ENCODE peak calls at places on chromosome 3, in nine cellular contexts. Z is endodermal cell, W is PC-3, C is pancreas, F is WERI-Rb-1, M is stomach, X is uterus, B is bronchial epithelial cell, T is tibial nerve. E is an unnamed sample. For H3K36me3, the result is how much of the 10 kb centered on the place peaks cover.

GRCh38 chr3:185701891-185702563 is 115.9 kb downstream of the SENP2 start:
- DNase-seq in C (no peak), Z (no peak), T (no peak), F (peak), B (no peak), X (no peak), M (no peak), W (no peak), E (no peak)

GRCh38 chr3:30747771-30748281 is 141.4 kb downstream of the TGFBR2 start:
- DNase-seq in B (peak), C (no peak), Z (no peak), T (no peak), X (no peak), W (peak), M (no peak), F (no peak), E (peak)

GRCh38 chr3:27220166-27220565 is 149.0 kb downstream of the NEK10 start:
- DNase-seq in Z (no peak), X (no peak), B (no peak), W (no peak), C (no peak), M (no peak), T (no peak), F (no peak), E (no peak)

GRCh38 chr3:24522155-24522579 is 27.5 kb upstream of the THRB start:
- DNase-seq in T (no peak), C (no peak), X (no peak), M (no peak), F (peak), B (no peak), Z (peak), W (no peak), E (no peak)

GRCh38 chr3:13352621-13353131 is 67.4 kb downstream of the NUP210 start:
- DNase-seq in X (no peak), T (no peak), W (peak), F (no peak), B (peak), Z (no peak), M (no peak), C (no peak), E (peak)

GRCh38 chr3:178434206-178434805 is 101.9 kb upstream of the KCNMB2 start:
- DNase-seq in X (no peak), W (peak), B (no peak), M (no peak), F (no peak), C (no peak), Z (no peak), T (no peak), E (no peak)

GRCh38 chr3:33883538-33884203 is 85.2 kb downstream of the PDCD6IP start:
- DNase-seq in X (no peak), T (no peak), C (no peak), W (peak), F (peak), Z (peak), B (peak), M (no peak), E (peak)

GRCh38 chr3:11591401-11592266 is 52.1 kb downstream of the VGLL4 start:
- DNase-seq in Z (peak), M (peak), X (peak), T (peak), C (peak), B (peak), W (peak), F (no peak), E (peak)

GRCh38 chr3:33544126-33544525 is 103.9 kb upstream of the UBP1 start:
- DNase-seq in Z (no peak), T (no peak), X (no peak), F (no peak), W (no peak), B (no peak), C (no peak), M (no peak), E (no peak)

GRCh38 chr3:50010959-50011358 is 71.0 kb downstream of the RBM6 start:
- DNase-seq in X (no peak), C (no peak), W (peak), M (no peak), Z (no peak), T (no peak), B (peak), F (no peak), E (no peak)

GRCh38 chr3:127459891-127460290 is 130.6 kb downstream of the TPRA1 start:
- DNase-seq in M (no peak), T (no peak), C (no peak), X (no peak), B (no peak), F (no peak), Z (no peak), W (no peak), E (no peak)

GRCh38 chr3:50208677-50209344 is 3.7 kb downstream of the SLC38A3 start:
- DNase-seq in W (no peak), B (no peak), Z (no peak), M (no peak), X (no peak), F (peak), C (no peak), T (no peak), E (no peak)

GRCh38 chr3:43247556-43248186 is 38.7 kb upstream of the SNRK start:
- DNase-seq in M (no peak), F (no peak), T (no peak), Z (no peak), B (no peak), C (no peak), W (no peak), X (no peak), E (no peak)

GRCh38 chr3:42685891-42686820 is 819 bp downstream of the KLHL40 start:
- DNase-seq in W (no peak), X (no peak), C (no peak), B (no peak), T (no peak), Z (no peak), M (no peak), F (peak), E (no peak)

GRCh38 chr3:111285691-111286090 is 214.1 kb downstream of the NECTIN3 start:
- DNase-seq in T (no peak), W (no peak), F (no peak), B (no peak), Z (no peak), C (no peak), M (no peak), X (no peak), E (no peak)

GRCh38 chr3:123606527-123606926 is 21.7 kb upstream of the HACD2 start:
- DNase-seq in W (no peak), X (no peak), Z (no peak), B (no peak), F (no peak), T (no peak), C (no peak), M (no peak), E (no peak)

GRCh38 chr3:146589899-146590508 is 15.1 kb downstream of the PLSCR5 start:
- DNase-seq in X (no peak), C (peak), Z (no peak), F (peak), B (peak), W (peak), T (no peak), M (no peak), E (no peak)

GRCh38 chr3:44065741-44066140 is 175.9 kb upstream of the TOPAZ1 start:
- DNase-seq in F (no peak), C (no peak), X (no peak), M (no peak), W (no peak), Z (peak), B (no peak), T (no peak), E (no peak)

GRCh38 chr3:18245721-18246120 is 179.4 kb downstream of the SATB1 start:
- DNase-seq in B (no peak), C (no peak), Z (no peak), W (no peak), X (no peak), T (no peak), M (no peak), F (no peak), E (no peak)

GRCh38 chr3:52895416-52895815 is 1.9 kb downstream of the STIMATE start:
- DNase-seq in B (no peak), F (no peak), T (no peak), Z (no peak), W (no peak), M (no peak), C (no peak), X (no peak), E (no peak)

GRCh38 chr3:24343084-24343783 is 151.4 kb downstream of the THRB start:
- DNase-seq in C (no peak), F (no peak), X (no peak), Z (no peak), T (no peak), W (peak), B (peak), M (no peak), E (peak)

GRCh38 chr3:70738310-70738681 is 425.9 kb upstream of the MDFIC2 start:
- DNase-seq in C (no peak), B (no peak), W (peak), Z (no peak), X (no peak), T (no peak), M (no peak), F (no peak), E (no peak)

GRCh38 chr3:193190387-193190786 is 50.6 kb upstream of the PLAAT1 start:
- DNase-seq in X (no peak), F (peak), B (peak), C (peak), T (no peak), M (no peak), Z (peak), W (peak), E (no peak)

GRCh38 chr3:40387895-40388254 is 891 bp downstream of the ENTPD3 start:
- DNase-seq in X (no peak), Z (peak), B (no peak), F (no peak), C (peak), M (no peak), W (no peak), T (no peak), E (no peak)
- H3K4me3 ChIP-seq in X (no peak), Z (no peak), B (peak), F (no peak), C (peak), M (peak), W (peak), T (no peak), E (no peak)

DNA sequence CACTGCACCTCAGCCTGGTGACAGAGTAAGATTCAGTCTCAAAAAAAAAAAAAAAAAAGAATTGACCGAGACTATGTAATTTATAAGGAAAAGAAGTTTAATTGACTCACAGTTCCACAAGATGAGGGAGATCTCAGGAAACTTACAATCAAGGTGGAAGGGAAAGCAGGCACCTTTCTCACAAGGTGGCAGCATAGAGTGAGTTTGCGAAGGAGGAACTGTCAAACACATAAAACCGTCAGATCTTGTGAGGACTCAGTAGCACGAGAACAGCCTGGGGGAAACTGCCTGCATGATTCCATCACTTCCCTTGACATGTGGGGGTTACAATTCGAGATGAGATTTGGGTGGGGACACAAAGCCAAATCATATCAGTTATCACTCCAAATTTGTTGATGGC is 380.9 kb downstream of the EDEM1 start:
- DNase-seq in Z (peak), F (no peak), B (peak), T (no peak), X (no peak), W (peak), C (no peak), M (no peak), E (no peak)
- TF ChIP-seq CTCF in Z (peak), F (peak), B (no peak), T (peak), X (no peak), W (peak), C (no peak), M (no peak), E (peak)

DNA sequence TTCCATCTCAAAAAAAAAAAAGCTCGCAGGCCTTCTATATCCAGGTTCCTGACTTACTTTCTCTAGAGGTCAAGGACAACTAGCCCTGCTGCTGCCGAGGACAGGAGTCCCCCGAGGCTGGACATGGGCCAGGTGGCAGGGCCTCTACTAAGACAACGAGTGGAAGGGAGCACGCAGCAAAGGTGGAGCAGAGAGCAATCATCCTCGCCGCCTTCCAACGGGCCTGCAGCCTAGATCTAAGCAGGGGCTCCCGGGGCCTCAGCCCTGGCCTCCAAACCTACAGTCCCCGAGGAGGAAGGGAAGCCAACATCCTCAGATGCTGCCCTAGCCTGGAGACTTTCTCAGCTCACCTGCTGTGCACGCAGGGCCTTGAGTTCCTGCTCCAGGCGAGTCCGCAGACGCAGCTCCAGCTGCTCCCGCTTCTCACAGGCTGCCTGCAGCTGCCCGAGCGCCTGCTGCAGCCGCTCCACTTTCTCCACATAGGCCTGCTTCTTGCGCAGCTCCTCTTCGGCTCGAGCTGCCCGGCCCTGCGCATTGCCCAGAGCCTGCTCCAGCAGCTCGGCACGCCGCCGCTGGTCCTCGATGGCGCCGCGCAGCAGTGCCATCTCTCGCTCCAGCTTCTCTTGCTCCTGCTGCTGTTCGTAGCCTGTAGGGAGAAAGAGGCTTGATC is 12.9 kb downstream of the AMOTL2 start:
- DNase-seq in M (peak), C (no peak), Z (peak), F (no peak), W (no peak), T (no peak), X (no peak), B (no peak), E (no peak)
- H3K36me3 ChIP-seq in M (half or more), C (half or more), Z (half or more), F (half or more), W (half or more), T (under half), X (under half), B (half or more), E (under half)

GRCh38 chr3:16177962-16178627 is 3.6 kb downstream of the GALNT15 start:
- DNase-seq in Z (peak), W (peak), T (peak), X (peak), F (peak), C (peak), M (peak), B (peak), E (peak)
- H3K4me3 ChIP-seq in Z (no peak), W (no peak), T (peak), X (peak), F (no peak), C (no peak), M (peak), B (no peak), E (no peak)

GRCh38 chr3:122560680-122561079 is 3.4 kb downstream of the PARP9 start:
- DNase-seq in Z (peak), M (peak), F (peak), T (no peak), C (peak), X (peak), B (peak), W (peak), E (no peak)

GRCh38 chr3:122562923-122563716 is 980 bp downstream of the PARP9 start:
- DNase-seq in W (no peak), T (no peak), C (no peak), Z (no peak), M (no peak), B (no peak), F (no peak), X (no peak), E (no peak)

GRCh38 chr3:122568755-122569154 is 4.6 kb downstream of the DTX3L start:
- DNase-seq in F (no peak), M (no peak), C (no peak), B (no peak), W (no peak), Z (no peak), X (no peak), T (no peak), E (no peak)

GRCh38 chr3:122563717-122564025 is 429 bp downstream of the PARP9 start:
- DNase-seq in B (peak), Z (peak), C (no peak), X (peak), M (no peak), W (no peak), T (no peak), F (no peak), E (no peak)

DNA sequence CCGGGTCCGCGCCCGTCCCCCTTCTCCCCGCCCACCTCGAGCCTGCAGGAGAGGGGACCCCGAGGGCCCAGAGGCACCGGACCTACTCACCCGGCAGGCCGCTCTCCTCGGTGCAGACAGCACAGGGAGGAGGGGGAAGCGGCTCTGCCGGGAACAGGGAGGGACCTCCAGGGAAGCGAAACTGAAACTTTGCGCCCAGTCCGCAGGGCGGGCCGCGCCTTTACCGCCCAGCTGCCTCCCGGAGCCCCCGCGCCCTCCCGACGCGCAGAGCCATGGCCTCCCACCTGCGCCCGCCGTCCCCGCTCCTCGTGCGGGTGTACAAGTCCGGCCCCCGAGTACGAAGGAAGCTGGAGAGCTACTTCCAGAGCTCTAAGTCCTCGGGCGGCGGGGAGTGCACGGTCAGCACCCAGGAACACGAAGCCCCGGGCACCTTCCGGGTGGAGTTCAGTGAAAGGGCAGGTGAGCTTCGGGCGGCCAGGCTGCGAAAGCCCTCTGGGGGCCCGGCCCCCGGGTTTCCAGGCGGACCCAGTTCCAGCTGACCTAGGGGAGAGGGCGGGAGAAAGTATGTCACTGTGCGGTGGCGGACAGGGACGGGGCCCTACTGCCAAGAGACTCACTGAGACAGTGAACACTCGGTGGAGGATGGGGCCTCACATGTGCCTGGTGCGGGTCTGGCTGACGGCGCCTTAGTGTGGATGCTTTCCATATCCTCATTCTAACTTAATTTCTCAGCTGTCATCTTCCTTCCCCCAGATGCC is at the start of the genes DTX3L and PARP9:
- DNase-seq in T (peak), Z (peak), F (peak), M (peak), B (peak), W (peak), X (peak), C (peak), E (no peak)
- TF ChIP-seq CTCF in T (no peak), Z (no peak), F (no peak), M (no peak), B (no peak), W (no peak), X (no peak), C (no peak), E (no peak)

E was measured in kidney epithelial cell.